ENCODE peak calls at places on chromosomes 11 and 22, in five cellular contexts. One of them, this sample, is unnamed. For H3K4me1, the result is how much of the 10 kb centered on the place peaks cover.

GRCh38 chr11:116439480-116439759 is 333.4 kb downstream of the BUD13 start:
- DNase-seq in endodermal cell: no peak
- DNase-seq in uterus: no peak
- DNase-seq in CD8-positive, alpha-beta T cell: no peak
- DNase-seq in colonic mucosa: no peak
- DNase-seq in this sample: no peak

GRCh38 chr22:29408925-29409324 is 20.6 kb upstream of the AP1B1 start:
- DNase-seq in endodermal cell: no peak
- DNase-seq in uterus: no peak
- DNase-seq in CD8-positive, alpha-beta T cell: no peak
- DNase-seq in colonic mucosa: no peak
- DNase-seq in this sample: no peak

GRCh38 chr11:41119484-41119883 is 340.0 kb downstream of the LRRC4C start:
- DNase-seq in endodermal cell: no peak
- DNase-seq in uterus: no peak
- DNase-seq in CD8-positive, alpha-beta T cell: no peak
- DNase-seq in colonic mucosa: no peak
- DNase-seq in this sample: no peak

GRCh38 chr11:15707971-15708370 is 593.2 kb downstream of the INSC start:
- DNase-seq in endodermal cell: peak
- DNase-seq in uterus: no peak
- DNase-seq in CD8-positive, alpha-beta T cell: no peak
- DNase-seq in colonic mucosa: peak
- DNase-seq in this sample: no peak

GRCh38 chr11:87299041-87299481 is 261.3 kb downstream of the TMEM135 start:
- DNase-seq in endodermal cell: peak
- DNase-seq in uterus: no peak
- DNase-seq in CD8-positive, alpha-beta T cell: no peak
- DNase-seq in colonic mucosa: peak
- DNase-seq in this sample: no peak

GRCh38 chr22:37806409-37807338 is 1.1 kb upstream of the GCAT start:
- DNase-seq in endodermal cell: peak
- DNase-seq in uterus: peak
- DNase-seq in CD8-positive, alpha-beta T cell: no peak
- DNase-seq in colonic mucosa: peak
- DNase-seq in this sample: no peak

GRCh38 chr11:16605440-16605970 is 132.9 kb upstream of the C11orf58 start:
- DNase-seq in endodermal cell: peak
- DNase-seq in uterus: peak
- DNase-seq in CD8-positive, alpha-beta T cell: no peak
- DNase-seq in colonic mucosa: peak
- DNase-seq in this sample: no peak

GRCh38 chr22:21942407-21942895 is 10.2 kb downstream of the PPM1F start:
- DNase-seq in endodermal cell: no peak
- DNase-seq in uterus: peak
- DNase-seq in CD8-positive, alpha-beta T cell: no peak
- DNase-seq in colonic mucosa: peak
- DNase-seq in this sample: peak

GRCh38 chr11:62844154-62844553 is 4.8 kb upstream of the WDR74 start:
- DNase-seq in endodermal cell: no peak
- DNase-seq in uterus: no peak
- DNase-seq in CD8-positive, alpha-beta T cell: no peak
- DNase-seq in colonic mucosa: no peak
- DNase-seq in this sample: no peak

GRCh38 chr11:86577663-86578636 is 94.5 kb downstream of the ME3 start:
- DNase-seq in endodermal cell: no peak
- DNase-seq in uterus: peak
- DNase-seq in CD8-positive, alpha-beta T cell: no peak
- DNase-seq in colonic mucosa: peak
- DNase-seq in this sample: peak

DNA sequence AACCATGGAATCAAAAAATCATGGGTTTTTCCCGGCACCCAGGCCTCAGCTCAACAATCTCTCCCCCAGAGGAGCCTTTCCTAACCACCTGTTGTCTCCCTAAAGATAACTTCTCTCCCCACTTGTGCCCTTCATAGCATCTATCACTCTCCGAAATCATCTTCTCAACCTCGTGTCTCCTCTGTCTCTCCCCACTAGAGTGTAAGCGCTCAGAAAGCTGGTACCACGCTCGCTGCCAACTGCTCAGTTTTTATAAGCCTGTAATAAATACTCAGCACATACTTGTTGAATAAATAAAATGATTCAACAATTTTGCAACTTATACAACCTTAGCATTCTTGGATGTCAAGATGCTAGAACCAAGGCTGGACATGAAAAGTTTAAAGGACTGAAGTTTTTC is 185.2 kb downstream of the BCR start:
- DNase-seq in endodermal cell: no peak
- DNase-seq in uterus: no peak
- DNase-seq in CD8-positive, alpha-beta T cell: no peak
- DNase-seq in colonic mucosa: no peak
- DNase-seq in this sample: no peak
- H3K4me1 ChIP-seq in endodermal cell: under half
- H3K4me1 ChIP-seq in uterus: under half
- H3K4me1 ChIP-seq in CD8-positive, alpha-beta T cell: under half
- H3K4me1 ChIP-seq in colonic mucosa: under half
- H3K4me1 ChIP-seq in this sample: under half

DNA sequence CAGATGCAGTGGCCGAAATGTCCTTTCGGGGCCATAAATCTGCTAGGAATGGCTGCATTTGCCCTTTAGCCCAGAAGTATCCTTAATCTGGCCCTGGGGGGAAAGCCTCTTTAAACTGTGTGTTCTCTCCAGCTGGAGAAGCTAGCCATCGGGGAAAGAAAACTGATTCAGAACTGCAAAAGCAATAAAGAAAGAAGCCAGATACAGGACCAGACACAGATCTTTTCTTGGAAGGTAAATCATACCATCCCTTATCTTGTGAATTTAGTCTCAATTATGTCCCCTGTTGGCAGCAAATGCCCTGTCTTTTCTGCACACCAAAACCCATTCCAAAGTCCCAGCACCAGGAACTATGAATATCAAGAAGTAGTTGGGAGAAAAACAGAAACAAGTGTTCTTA is 25.6 kb downstream of the PC start:
- DNase-seq in endodermal cell: no peak
- DNase-seq in uterus: no peak
- DNase-seq in CD8-positive, alpha-beta T cell: no peak
- DNase-seq in colonic mucosa: no peak
- DNase-seq in this sample: no peak
- H3K4me1 ChIP-seq in endodermal cell: under half
- H3K4me1 ChIP-seq in uterus: under half
- H3K4me1 ChIP-seq in CD8-positive, alpha-beta T cell: under half
- H3K4me1 ChIP-seq in colonic mucosa: under half
- H3K4me1 ChIP-seq in this sample: under half

DNA sequence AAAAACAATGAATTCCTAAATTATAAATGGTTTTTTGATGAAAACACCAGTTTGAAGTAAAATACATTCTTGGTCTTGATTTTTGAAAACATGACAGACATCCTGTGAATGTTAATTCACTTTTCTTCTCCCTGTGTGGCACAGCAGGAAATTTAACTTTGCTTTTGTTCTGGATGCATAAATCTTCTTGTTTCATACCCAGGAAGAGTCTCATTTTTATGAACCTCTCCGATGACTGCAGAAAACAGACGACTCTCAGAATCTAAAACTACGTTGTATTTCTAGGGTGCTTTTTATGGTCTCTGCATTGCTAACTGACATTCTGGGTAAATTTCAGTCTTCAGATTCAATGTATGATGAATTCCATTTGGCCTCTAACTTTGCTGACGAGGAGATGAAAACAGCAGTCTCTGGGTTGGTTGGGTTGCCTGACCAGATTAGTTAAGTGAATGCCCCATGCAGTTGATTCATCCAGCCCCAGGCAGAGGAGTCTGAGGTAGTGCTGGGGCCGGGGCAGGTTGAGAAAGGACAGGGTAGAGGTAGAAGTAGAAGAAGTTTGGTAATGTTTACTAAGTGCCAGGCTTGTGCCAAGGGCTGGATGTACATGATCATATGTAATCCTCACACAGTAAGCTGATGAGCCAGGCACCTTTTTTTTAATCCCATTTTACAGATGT is 20.1 kb downstream of the TCP11L1 start:
- DNase-seq in endodermal cell: peak
- DNase-seq in uterus: no peak
- DNase-seq in CD8-positive, alpha-beta T cell: no peak
- DNase-seq in colonic mucosa: no peak
- DNase-seq in this sample: no peak
- H3K4me1 ChIP-seq in endodermal cell: under half
- H3K4me1 ChIP-seq in uterus: under half
- H3K4me1 ChIP-seq in CD8-positive, alpha-beta T cell: under half
- H3K4me1 ChIP-seq in colonic mucosa: under half
- H3K4me1 ChIP-seq in this sample: under half

DNA sequence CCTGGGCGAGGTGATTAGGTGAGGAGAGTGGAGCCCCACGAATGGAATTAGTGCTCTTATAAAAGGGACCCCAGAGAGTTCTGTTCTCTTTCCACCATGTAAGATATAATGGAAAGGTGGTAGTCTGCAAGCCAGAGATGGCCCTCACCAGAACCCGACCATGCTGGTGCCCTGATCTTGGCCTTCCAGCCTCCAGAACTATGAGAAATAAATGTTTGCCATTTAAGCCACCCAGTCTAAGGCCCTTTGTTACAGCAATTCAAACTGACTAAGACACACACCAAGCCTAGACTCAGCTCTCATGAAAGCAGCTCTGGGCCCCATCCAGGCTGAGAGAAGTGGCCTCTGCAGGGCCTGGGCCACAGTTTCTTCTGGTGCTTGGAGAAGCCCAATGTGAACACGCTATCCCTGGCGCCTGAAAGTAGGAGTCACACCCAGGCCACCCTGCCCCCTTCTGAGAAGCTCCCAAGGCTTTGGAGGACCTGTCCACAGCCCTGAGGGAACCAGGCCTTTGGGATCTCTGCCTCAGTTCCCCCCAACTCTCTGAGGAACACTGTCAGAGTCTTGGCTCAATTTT is 35.3 kb upstream of the LYVE1 start:
- DNase-seq in endodermal cell: no peak
- DNase-seq in uterus: no peak
- DNase-seq in CD8-positive, alpha-beta T cell: no peak
- DNase-seq in colonic mucosa: peak
- DNase-seq in this sample: no peak
- H3K4me1 ChIP-seq in endodermal cell: under half
- H3K4me1 ChIP-seq in uterus: under half
- H3K4me1 ChIP-seq in CD8-positive, alpha-beta T cell: under half
- H3K4me1 ChIP-seq in colonic mucosa: under half
- H3K4me1 ChIP-seq in this sample: under half

DNA sequence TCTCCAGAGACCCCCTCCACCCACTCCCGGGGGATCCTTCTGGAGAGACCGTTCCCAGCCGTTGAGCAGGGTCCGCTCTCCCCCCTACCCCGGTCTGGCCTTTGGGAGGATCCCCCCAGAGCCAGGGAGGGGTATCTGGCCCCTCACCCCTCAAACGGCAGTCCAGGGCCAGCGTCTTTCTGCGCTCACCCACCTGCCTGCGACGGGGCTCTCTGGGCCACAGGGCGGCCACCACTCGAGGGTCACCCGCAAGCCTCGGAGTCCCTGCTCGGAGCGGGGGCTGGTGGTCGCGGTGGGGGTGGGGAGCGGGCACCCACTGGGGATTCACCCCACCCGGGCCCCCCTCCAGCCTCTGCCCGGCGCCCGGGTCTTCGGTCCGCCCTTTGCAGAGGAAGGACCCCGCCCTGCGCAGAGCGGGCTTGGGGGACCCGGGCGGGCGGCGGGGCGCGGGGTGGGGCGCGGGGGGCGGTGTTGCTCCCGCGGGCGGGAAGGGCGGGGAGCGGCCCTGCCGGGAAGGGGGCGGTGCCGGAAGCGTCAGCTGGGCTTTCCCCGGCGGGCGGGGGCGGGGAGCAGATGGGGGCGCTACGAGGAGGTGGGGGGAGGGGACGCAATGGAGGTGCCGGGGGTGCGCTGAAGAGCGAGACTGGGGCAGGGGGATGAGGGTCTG is 16.6 kb downstream of the CRELD2 start:
- DNase-seq in endodermal cell: peak
- DNase-seq in uterus: peak
- DNase-seq in CD8-positive, alpha-beta T cell: peak
- DNase-seq in colonic mucosa: peak
- DNase-seq in this sample: no peak
- H3K4me1 ChIP-seq in endodermal cell: under half
- H3K4me1 ChIP-seq in uterus: under half
- H3K4me1 ChIP-seq in CD8-positive, alpha-beta T cell: under half
- H3K4me1 ChIP-seq in colonic mucosa: under half
- H3K4me1 ChIP-seq in this sample: half or more

DNA sequence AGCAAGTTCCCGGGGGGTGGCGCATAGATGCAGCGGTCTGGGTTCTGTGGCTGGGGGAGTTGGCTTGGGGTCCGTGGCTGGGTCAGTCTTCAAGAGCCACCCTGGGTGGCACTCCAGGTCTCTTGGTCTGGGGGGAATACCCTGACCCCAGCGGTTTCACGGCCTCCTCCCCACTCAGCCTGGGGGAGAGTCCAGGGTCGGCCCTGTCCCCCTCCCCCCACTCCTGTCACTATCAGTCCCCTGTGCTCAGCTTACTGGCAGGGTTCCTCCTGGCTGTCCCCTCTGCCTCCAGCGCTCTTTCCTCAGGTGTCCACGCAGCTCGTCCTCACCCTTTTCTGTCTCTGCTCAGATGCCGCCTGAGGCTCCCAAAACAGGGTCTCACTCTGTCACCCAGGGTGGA is 68.5 kb upstream of the PARVG start:
- DNase-seq in endodermal cell: no peak
- DNase-seq in uterus: no peak
- DNase-seq in CD8-positive, alpha-beta T cell: no peak
- DNase-seq in colonic mucosa: no peak
- DNase-seq in this sample: no peak
- H3K4me1 ChIP-seq in endodermal cell: under half
- H3K4me1 ChIP-seq in uterus: under half
- H3K4me1 ChIP-seq in CD8-positive, alpha-beta T cell: under half
- H3K4me1 ChIP-seq in colonic mucosa: under half
- H3K4me1 ChIP-seq in this sample: under half

GRCh38 chr11:10607462-10607861 is 39.0 kb upstream of the LYVE1 start:
- DNase-seq in endodermal cell: no peak
- DNase-seq in uterus: no peak
- DNase-seq in CD8-positive, alpha-beta T cell: no peak
- DNase-seq in colonic mucosa: peak
- DNase-seq in this sample: no peak
- H3K4me1 ChIP-seq in endodermal cell: under half
- H3K4me1 ChIP-seq in uterus: under half
- H3K4me1 ChIP-seq in CD8-positive, alpha-beta T cell: under half
- H3K4me1 ChIP-seq in colonic mucosa: under half
- H3K4me1 ChIP-seq in this sample: under half